ENCODE peak calls at places on chromosomes 12 and 14, in nine cellular contexts. V, T, Q, E, Z, W, I, S and R are unnamed samples.

GRCh38 chr12:113464852-113465719 is 6.6 kb downstream of the LHX5 start:
- DNase-seq in V (no peak), T (no peak), Q (no peak), E (no peak), Z (no peak), W (no peak), I (no peak), S (no peak), R (no peak)

GRCh38 chr12:28780096-28780495 is 369.0 kb upstream of the FAR2 start:
- DNase-seq in V (peak; percentile 9), T (peak; percentile 32), Q (no peak), E (no peak), Z (no peak), W (no peak), I (peak; percentile 70), S (peak; percentile 88), R (no peak)

GRCh38 chr12:22410497-22410896 is 76.0 kb upstream of the ST8SIA1 start:
- DNase-seq in V (no peak), T (no peak), Q (no peak), E (no peak), Z (no peak), W (no peak), I (peak; percentile 98), S (no peak), R (no peak)

GRCh38 chr12:130871286-130872178 is at the start of gene RAN:
- DNase-seq in V (peak; percentile 94), T (peak; percentile 91), Q (peak; percentile 91), E (peak; percentile 94), Z (peak; percentile 96), W (peak; percentile 92), I (peak; percentile 95), S (peak; percentile 97), R (peak; percentile 82)

GRCh38 chr14:67934087-67934486 is 114.5 kb downstream of the RAD51B start:
- DNase-seq in V (peak; percentile 18), T (peak; percentile 93), Q (peak; percentile 53), E (peak; percentile 51), Z (no peak), W (peak; percentile 28), I (peak; percentile 80), S (peak; percentile 89), R (no peak)

GRCh38 chr14:95765016-95765415 is 51.1 kb upstream of the TCL1A start:
- DNase-seq in V (no peak), T (no peak), Q (no peak), E (no peak), Z (no peak), W (no peak), I (no peak), S (no peak), R (no peak)

GRCh38 chr12:10159280-10159679 is 12.7 kb downstream of the OLR1 start:
- DNase-seq in V (no peak), T (no peak), Q (no peak), E (no peak), Z (no peak), W (no peak), I (no peak), S (no peak), R (no peak)

GRCh38 chr14:73153272-73153671 is 17.0 kb downstream of the PSEN1 start:
- DNase-seq in V (no peak), T (peak; percentile 88), Q (no peak), E (no peak), Z (no peak), W (no peak), I (no peak), S (no peak), R (no peak)

GRCh38 chr14:22375321-22375930 is 213.6 kb downstream of the DAD1 start:
- DNase-seq in V (no peak), T (peak; percentile 73), Q (no peak), E (peak; percentile 29), Z (no peak), W (no peak), I (peak; percentile 75), S (peak; percentile 70), R (no peak)

GRCh38 chr12:79063258-79063657 is 198.7 kb downstream of the SYT1 start:
- DNase-seq in V (no peak), T (peak; percentile 22), Q (no peak), E (no peak), Z (no peak), W (no peak), I (no peak), S (no peak), R (no peak)

GRCh38 chr12:92747151-92747550 is 44.4 kb downstream of the PLEKHG7 start:
- DNase-seq in V (no peak), T (no peak), Q (no peak), E (no peak), Z (no peak), W (no peak), I (no peak), S (no peak), R (no peak)

GRCh38 chr14:79543966-79544365 is 667.3 kb downstream of the DIO2 start:
- DNase-seq in V (no peak), T (peak; percentile 22), Q (no peak), E (no peak), Z (no peak), W (no peak), I (peak; percentile 87), S (peak; percentile 31), R (no peak)

GRCh38 chr12:124762791-124763593 is 100.7 kb downstream of the SCARB1 start:
- DNase-seq in V (no peak), T (peak; percentile 35), Q (no peak), E (no peak), Z (no peak), W (no peak), I (peak; percentile 82), S (no peak), R (no peak)

GRCh38 chr12:98893601-98894411 is 248.7 kb downstream of the APAF1 start:
- DNase-seq in V (no peak), T (no peak), Q (no peak), E (no peak), Z (no peak), W (no peak), I (no peak), S (no peak), R (no peak)

GRCh38 chr14:81165188-81165587 is 55.6 kb downstream of the GTF2A1 start:
- DNase-seq in V (no peak), T (no peak), Q (no peak), E (no peak), Z (no peak), W (no peak), I (no peak), S (no peak), R (no peak)

GRCh38 chr14:86462193-86462592 is 932.2 kb downstream of the FLRT2 start:
- DNase-seq in V (no peak), T (peak; percentile 11), Q (no peak), E (peak; percentile 17), Z (no peak), W (peak; percentile 6), I (peak; percentile 40), S (peak; percentile 11), R (no peak)

GRCh38 chr12:111819191-111820158 is 22.6 kb upstream of the MAPKAPK5 start:
- DNase-seq in V (peak; percentile 42), T (no peak), Q (no peak), E (no peak), Z (no peak), W (no peak), I (peak; percentile 60), S (no peak), R (no peak)

DNA sequence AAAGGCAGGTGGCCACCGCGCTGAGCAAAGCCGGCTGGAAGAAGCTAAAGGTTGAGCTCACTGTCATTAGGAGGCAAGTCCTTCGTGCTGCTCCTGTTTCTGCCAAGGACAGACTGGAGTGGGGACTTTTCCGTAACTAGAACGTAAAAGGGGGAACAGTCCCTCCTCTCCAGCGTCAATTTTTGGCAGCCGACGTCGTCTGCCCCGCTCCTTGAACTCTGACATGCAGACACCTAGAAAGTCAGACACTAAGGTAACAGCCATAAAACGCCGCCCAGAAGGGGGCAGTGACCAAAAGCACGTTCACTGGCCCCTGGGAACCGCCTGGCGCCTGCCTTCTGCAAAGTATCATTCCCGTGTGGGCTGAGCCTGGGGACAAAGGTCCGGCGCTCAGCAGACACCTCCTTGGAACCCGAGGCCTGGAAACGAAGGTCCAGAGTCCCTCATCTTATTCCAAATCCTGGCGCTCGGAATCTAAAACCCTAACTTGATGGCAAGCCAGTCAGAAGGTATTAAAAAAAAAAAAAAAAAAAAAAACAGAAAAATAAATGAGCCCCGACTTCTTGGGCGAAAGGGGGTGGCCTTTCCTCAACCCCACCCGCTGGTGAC is 1.1 kb upstream of the LRP1 start:
- DNase-seq in V (peak; percentile 90), T (no peak), Q (peak; percentile 74), E (peak; percentile 88), Z (peak; percentile 89), W (peak; percentile 90), I (peak; percentile 57), S (peak; percentile 79), R (peak; percentile 47)
- TF ChIP-seq CTCF in V (peak; percentile 21), T (peak; percentile 30), Q (peak; percentile 44), E (no peak), Z (no peak), W (no peak), I (peak; percentile 29), S (peak; percentile 36), R (peak; percentile 39)

GRCh38 chr14:93976477-93977057 is at the start of gene ASB2:
- DNase-seq in V (peak; percentile 41), T (no peak), Q (no peak), E (no peak), Z (peak; percentile 18), W (no peak), I (no peak), S (no peak), R (peak; percentile 43)

GRCh38 chr14:93974299-93974698 is 2.1 kb downstream of the ASB2 start:
- DNase-seq in V (no peak), T (no peak), Q (no peak), E (no peak), Z (no peak), W (no peak), I (no peak), S (no peak), R (no peak)

GRCh38 chr14:93975791-93976476 is 436 bp downstream of the ASB2 start:
- DNase-seq in V (no peak), T (no peak), Q (no peak), E (no peak), Z (no peak), W (no peak), I (no peak), S (no peak), R (no peak)

GRCh38 chr14:93973607-93974006 is 2.8 kb downstream of the ASB2 start:
- DNase-seq in V (no peak), T (no peak), Q (no peak), E (no peak), Z (no peak), W (no peak), I (no peak), S (no peak), R (no peak)

GRCh38 chr14:93974833-93975232 is 1.5 kb downstream of the ASB2 start:
- DNase-seq in V (no peak), T (no peak), Q (no peak), E (no peak), Z (peak; percentile 50), W (no peak), I (no peak), S (no peak), R (no peak)
- H3K4me3 ChIP-seq in V (no peak overlapping the region), T (no peak overlapping the region), Q (peak overlapping the region; percentile 38), E (no peak overlapping the region), Z (no peak overlapping the region), W (no peak overlapping the region), I (no peak overlapping the region), S (no peak overlapping the region), R (no peak overlapping the region)

GRCh38 chr14:97978336-97978735 is 1181.2 kb downstream of the VRK1 start:
- DNase-seq in V (peak; percentile 78), T (peak; percentile 49), Q (peak; percentile 69), E (peak; percentile 76), Z (peak; percentile 84), W (peak; percentile 94), I (peak; percentile 88), S (peak; percentile 42), R (peak; percentile 87)
- TF ChIP-seq CTCF in V (peak; percentile 29), T (peak; percentile 16), Q (no peak), E (peak; percentile 12), Z (no peak), W (peak; percentile 6), I (peak; percentile 72), S (peak; percentile 28), R (peak; percentile 50)

GRCh38 chr14:47675489-47676300 is at the start of gene MDGA2:
- DNase-seq in V (no peak), T (no peak), Q (no peak), E (peak; percentile 7), Z (peak; percentile 33), W (no peak), I (peak; percentile 9), S (peak; percentile 27), R (peak; percentile 38)
- H3K4me3 ChIP-seq in V (no peak within 1 kb of the TSS), T (no peak within 1 kb of the TSS), Q (no peak within 1 kb of the TSS), E (no peak within 1 kb of the TSS), Z (no peak within 1 kb of the TSS), W (no peak within 1 kb of the TSS), I (no peak within 1 kb of the TSS), S (peak within 1 kb of the TSS; percentile 34), R (peak within 1 kb of the TSS; percentile 73)